ENCODE peak calls at places on chromosome 5, in five cellular contexts. B, E, T, L and K are unnamed samples.

GRCh38 chr5:54311178-54311811 is 922 bp upstream of the ARL15 start:
- DNase-seq in B (peak), T (no peak), E (no peak), L (no peak), K (no peak)

GRCh38 chr5:62689599-62690368 is 111.2 kb downstream of the LRRC70 start:
- DNase-seq in B (no peak), T (no peak), L (no peak), E (no peak), K (no peak)

GRCh38 chr5:54443264-54443663 is 12.2 kb upstream of the HSPB3 start:
- DNase-seq in T (no peak), B (peak), L (peak), E (no peak), K (peak)

GRCh38 chr5:91176288-91177016 is 206.7 kb downstream of the ARRDC3 start:
- DNase-seq in E (no peak), L (no peak), T (no peak), B (no peak), K (no peak)

GRCh38 chr5:135005076-135005475 is 29.0 kb downstream of the PITX1 start:
- DNase-seq in T (no peak), L (no peak), E (no peak), B (no peak), K (no peak)

GRCh38 chr5:15249152-15249551 is 250.8 kb upstream of the FBXL7 start:
- DNase-seq in L (no peak), E (no peak), T (no peak), B (no peak), K (no peak)

GRCh38 chr5:172903790-172904189 is 55.4 kb upstream of the RPL26L1 start:
- DNase-seq in T (peak), B (peak), E (no peak), L (no peak), K (peak)

GRCh38 chr5:149264432-149265069 is 7.1 kb upstream of the AFAP1L1 start:
- DNase-seq in L (peak), T (peak), B (peak), E (no peak), K (no peak)

GRCh38 chr5:117623042-117623815 is 1048.6 kb upstream of the SEMA6A start:
- DNase-seq in E (no peak), T (no peak), L (no peak), B (no peak), K (no peak)

GRCh38 chr5:83453937-83454336 is 17.6 kb upstream of the VCAN start:
- DNase-seq in E (no peak), T (no peak), L (no peak), B (no peak), K (no peak)

GRCh38 chr5:36177715-36178556 is 26.0 kb downstream of the SKP2 start:
- DNase-seq in E (no peak), L (peak), T (no peak), B (peak), K (no peak)

GRCh38 chr5:175354961-175355360 is 89.0 kb downstream of the DRD1 start:
- DNase-seq in B (no peak), T (no peak), L (no peak), E (no peak), K (no peak)

GRCh38 chr5:45578270-45578669 is 117.9 kb downstream of the HCN1 start:
- DNase-seq in T (no peak), L (no peak), E (no peak), B (no peak), K (no peak)

GRCh38 chr5:22329683-22330082 is 523.5 kb downstream of the CDH12 start:
- DNase-seq in T (no peak), E (no peak), L (no peak), B (no peak), K (no peak)

GRCh38 chr5:72441094-72441723 is 66.0 kb downstream of the ZNF366 start:
- DNase-seq in L (no peak), B (no peak), T (no peak), E (no peak), K (no peak)

GRCh38 chr5:68749648-68750047 is 344.2 kb upstream of the SLC30A5 start:
- DNase-seq in T (no peak), B (no peak), E (no peak), L (no peak), K (no peak)

GRCh38 chr5:133371371-133372155 is 240.8 kb downstream of the FSTL4 start:
- DNase-seq in E (no peak), B (no peak), T (no peak), L (no peak), K (no peak)

DNA sequence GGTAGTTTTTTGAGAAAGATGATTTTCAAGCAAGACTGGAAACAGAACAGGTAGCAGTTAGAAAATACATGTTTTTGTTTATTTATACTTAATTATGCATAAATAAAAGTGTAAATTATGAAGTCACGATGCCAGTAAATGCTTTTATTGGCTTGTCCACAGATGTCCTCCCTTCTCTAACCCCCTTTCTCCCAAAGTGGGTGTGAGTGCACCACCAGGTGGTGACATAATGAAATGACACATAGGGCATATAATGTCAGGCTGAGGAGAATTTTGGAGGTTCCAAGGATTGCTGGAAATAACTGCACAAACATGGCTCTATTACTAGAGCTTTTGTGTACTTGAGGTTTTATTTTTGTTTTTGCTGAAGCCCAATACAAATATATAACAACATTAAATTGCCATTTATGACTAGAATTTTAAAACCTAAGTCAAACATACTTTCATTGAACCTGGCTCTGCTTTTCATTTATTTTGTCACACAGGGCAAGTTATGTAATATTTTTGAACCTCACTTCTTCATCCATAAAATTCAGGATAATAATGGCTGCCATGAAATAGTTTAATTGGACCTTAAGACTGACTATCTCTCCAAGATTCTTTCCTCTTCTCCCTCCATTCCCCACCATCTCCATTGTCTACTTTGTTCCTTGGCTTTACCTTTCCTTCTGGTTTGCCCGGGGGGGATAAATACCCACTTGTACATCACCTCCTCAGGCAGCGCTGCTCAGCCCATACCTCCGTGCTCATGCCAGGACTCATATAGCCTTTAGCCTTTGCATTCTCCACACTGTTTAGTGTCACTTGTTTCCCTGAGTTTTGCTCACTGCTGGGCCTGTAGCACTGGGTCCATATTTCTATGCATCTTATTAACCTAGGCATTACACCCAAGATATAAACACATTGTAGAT is 168.8 kb downstream of the PDE4D start:
- DNase-seq in T (no peak), E (no peak), B (peak), L (peak), K (no peak)
- H3K4me3 ChIP-seq in T (no peak), E (no peak), B (no peak), L (no peak), K (peak)

GRCh38 chr5:67165524-67166459 is 30.8 kb downstream of the CD180 start:
- DNase-seq in T (peak), E (peak), B (peak), L (no peak), K (no peak)
- TF ChIP-seq POLR2AphosphoS5 in T (peak), E (peak), B (no peak), L (no peak), K (no peak)

GRCh38 chr5:142644127-142644526 is 41.8 kb downstream of the FGF1 start:
- DNase-seq in B (no peak), E (no peak), T (no peak), L (no peak), K (no peak)

GRCh38 chr5:142642427-142642826 is 43.5 kb downstream of the FGF1 start:
- DNase-seq in T (no peak), B (no peak), L (no peak), E (no peak), K (no peak)

GRCh38 chr5:142641681-142642080 is 44.2 kb downstream of the FGF1 start:
- DNase-seq in L (no peak), B (no peak), T (no peak), E (no peak), K (no peak)

GRCh38 chr5:142644640-142645361 is 41.1 kb downstream of the FGF1 start:
- DNase-seq in L (no peak), B (no peak), T (no peak), E (no peak), K (no peak)

GRCh38 chr5:142645456-142645855 is 40.4 kb downstream of the FGF1 start:
- DNase-seq in L (no peak), T (no peak), E (no peak), B (no peak), K (no peak)
- H3K4me3 ChIP-seq in L (no peak), T (no peak), E (no peak), B (no peak), K (no peak)

GRCh38 chr5:58116346-58116745 is 343.5 kb downstream of the PLK2 start:
- DNase-seq in B (no peak), E (no peak), T (no peak), L (no peak), K (no peak)
- TF ChIP-seq POLR2AphosphoS5 in B (no peak), E (no peak), T (no peak), L (no peak), K (no peak)

DNA sequence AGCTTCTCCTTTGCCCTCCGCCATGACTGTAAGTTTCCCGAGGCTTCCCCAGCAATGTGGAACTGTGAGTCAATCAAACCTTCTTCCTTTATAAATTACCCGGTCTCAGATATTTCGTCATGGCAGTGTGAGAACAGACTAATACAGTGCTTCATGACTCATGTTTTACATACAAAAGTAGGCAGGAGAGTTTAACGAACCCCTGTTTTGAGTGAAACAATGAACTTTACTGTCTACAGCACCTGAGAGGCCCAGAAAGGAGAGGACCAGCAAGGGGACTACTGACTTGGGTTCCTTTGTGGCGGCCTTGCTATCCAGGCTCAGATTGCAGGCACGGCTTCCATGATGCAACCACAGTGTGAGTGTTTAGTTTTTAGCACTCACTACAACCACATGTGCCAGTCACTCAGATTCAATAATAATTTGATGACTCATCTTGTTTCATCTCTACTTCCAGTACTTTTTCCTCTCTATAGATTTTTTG is 139.1 kb upstream of the CLINT1 start:
- DNase-seq in E (no peak), B (no peak), T (no peak), L (no peak), K (no peak)
- H3K4me3 ChIP-seq in E (no peak), B (no peak), T (no peak), L (no peak), K (no peak)

GRCh38 chr5:111530298-111530740 is 18.0 kb upstream of the STARD4 start:
- DNase-seq in L (peak), T (peak), E (peak), B (peak), K (no peak)
- TF ChIP-seq POLR2AphosphoS5 in L (no peak), T (peak), E (no peak), B (no peak), K (no peak)

GRCh38 chr5:88140396-88140862 is 128.2 kb downstream of the TMEM161B start:
- DNase-seq in B (no peak), E (no peak), T (peak), L (no peak), K (no peak)
- H3K4me3 ChIP-seq in B (peak), E (peak), T (peak), L (peak), K (peak)

GRCh38 chr5:102690910-102691309 is 64.2 kb upstream of the PAM start:
- DNase-seq in L (no peak), T (no peak), E (no peak), B (no peak), K (no peak)

GRCh38 chr5:102691434-102691833 is 63.7 kb upstream of the PAM start:
- DNase-seq in T (no peak), B (no peak), E (no peak), L (no peak), K (no peak)
- TF ChIP-seq POLR2AphosphoS5 in T (no peak), B (no peak), E (no peak), L (no peak), K (no peak)

DNA sequence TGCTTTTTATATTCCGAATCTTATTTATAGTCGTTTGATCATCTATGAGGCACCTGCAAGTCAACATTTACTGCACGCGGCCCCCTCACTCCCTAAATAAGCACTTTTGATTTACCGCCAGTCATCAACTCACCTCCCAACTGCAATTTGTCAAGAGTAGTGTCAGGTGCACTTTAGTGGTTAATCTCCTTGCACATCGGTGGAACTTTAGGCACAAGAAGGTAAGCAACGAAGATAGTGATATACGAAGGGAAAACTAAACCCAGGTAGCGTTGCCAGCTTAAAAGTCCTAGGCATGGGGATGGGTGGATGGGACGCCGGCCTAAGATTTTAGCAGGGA is 513 bp upstream of the RNF180 start:
- DNase-seq in T (no peak), B (no peak), L (no peak), E (no peak), K (no peak)
- H3K4me3 ChIP-seq in T (peak), B (no peak), L (peak), E (peak), K (peak)